ENCODE peak calls at places on chromosomes 3 and 15, in seven cellular contexts. I, U, O, P, S, N and W are unnamed samples.

GRCh38 chr3:46883252-46884185 is 6.0 kb downstream of the PTH1R start:
- DNase-seq in N (no peak), U (no peak), P (no peak), I (no peak), O (no peak), S (no peak), W (peak)

GRCh38 chr3:45665101-45665572 is 24.1 kb upstream of the SACM1L start:
- DNase-seq in U (peak), P (peak), O (no peak), I (no peak), S (no peak), N (no peak), W (peak)

GRCh38 chr15:52071570-52071969 is 41.0 kb downstream of the BCL2L10 start:
- DNase-seq in P (no peak), N (no peak), U (no peak), O (no peak), I (no peak), S (peak), W (no peak)

GRCh38 chr15:48928877-48929538 is 34.7 kb downstream of the SHC4 start:
- DNase-seq in U (no peak), I (no peak), P (no peak), S (no peak), O (no peak), N (no peak), W (no peak)

GRCh38 chr3:48014358-48014757 is 1.9 kb downstream of the MAP4 start:
- DNase-seq in S (no peak), U (no peak), O (no peak), I (no peak), P (no peak), N (no peak), W (no peak)

GRCh38 chr3:189914799-189915198 is 205.9 kb downstream of the P3H2 start:
- DNase-seq in I (no peak), N (peak), S (no peak), U (no peak), P (no peak), O (no peak), W (no peak)

GRCh38 chr15:48905216-48905615 is 27.3 kb downstream of the EID1 start:
- DNase-seq in P (no peak), O (no peak), U (no peak), I (no peak), S (no peak), N (no peak), W (no peak)

GRCh38 chr15:27589782-27590181 is 509.3 kb downstream of the OCA2 start:
- DNase-seq in P (no peak), O (no peak), I (no peak), U (no peak), S (no peak), N (no peak), W (no peak)

GRCh38 chr3:142618917-142619401 is 22.8 kb downstream of the PLS1 start:
- DNase-seq in S (no peak), I (no peak), O (no peak), N (no peak), P (no peak), U (no peak), W (no peak)

GRCh38 chr3:146184616-146185015 is 23.6 kb upstream of the PLOD2 start:
- DNase-seq in S (no peak), N (no peak), O (no peak), U (peak), I (no peak), P (no peak), W (no peak)

GRCh38 chr3:122091602-122092006 is 36.4 kb downstream of the CD86 start:
- DNase-seq in U (no peak), P (peak), O (no peak), N (no peak), I (no peak), S (no peak), W (no peak)

GRCh38 chr3:138043266-138044029 is 33.5 kb downstream of the CLDN18 start:
- DNase-seq in P (no peak), O (no peak), S (no peak), U (no peak), I (no peak), N (peak), W (no peak)

GRCh38 chr3:133574260-133574881 is 885 bp downstream of the CDV3 start:
- DNase-seq in I (peak), O (peak), P (no peak), N (no peak), S (no peak), U (no peak), W (peak)

GRCh38 chr3:81823086-81823485 is 61.6 kb upstream of the GBE1 start:
- DNase-seq in N (no peak), I (no peak), P (no peak), O (no peak), U (no peak), S (no peak), W (no peak)

GRCh38 chr3:187291001-187291511 is 481 bp downstream of the MASP1 start:
- DNase-seq in O (no peak), P (no peak), U (no peak), I (no peak), N (no peak), S (no peak), W (peak)

GRCh38 chr3:159650751-159651150 is 337.9 kb upstream of the IL12A start:
- DNase-seq in I (no peak), U (no peak), O (no peak), S (no peak), P (no peak), N (no peak), W (no peak)

GRCh38 chr3:160956785-160957184 is 148.4 kb downstream of the B3GALNT1 start:
- DNase-seq in N (no peak), U (no peak), S (no peak), O (no peak), I (no peak), P (peak), W (no peak)